ENCODE peak calls at places on chromosomes 1 and 21, in eight cellular contexts. L is IMR-90; S is CD4-positive, alpha-beta memory T cell; W is bronchial epithelial cell; I is epithelial cell of esophagus; X is Peyer's patch; E is coronary artery; H is choroid plexus epithelial cell. M is an unnamed sample.

GRCh38 chr1:183328371-183328770 is 89.8 kb downstream of the NMNAT2 start:
- DNase-seq in L (no peak), S (no peak), W (no peak), I (no peak), X (no peak), E (no peak), H (no peak), M (no peak)

GRCh38 chr1:12539320-12539704 is 78.7 kb downstream of the DHRS3 start:
- DNase-seq in L (no peak), S (no peak), W (no peak), I (no peak), X (no peak), E (no peak), H (no peak), M (no peak)

GRCh38 chr21:45571641-45572040 is 29.4 kb upstream of the SLC19A1 start:
- DNase-seq in L (no peak), S (no peak), W (no peak), I (no peak), X (no peak), E (peak), H (no peak), M (no peak)

GRCh38 chr1:27403065-27403726 is 10.8 kb downstream of the GPR3 start:
- DNase-seq in L (peak), S (no peak), W (peak), I (peak), X (peak), E (no peak), H (peak), M (no peak)

GRCh38 chr21:36164427-36164784 is 7.8 kb downstream of the DOP1B start:
- DNase-seq in L (no peak), S (no peak), W (no peak), I (no peak), X (no peak), E (no peak), H (peak), M (no peak)

GRCh38 chr1:5993553-5994510 is 1.6 kb upstream of the NPHP4 start:
- DNase-seq in L (no peak), S (no peak), W (peak), I (no peak), X (no peak), E (no peak), H (no peak), M (no peak)

GRCh38 chr1:221979461-221980032 is 237.7 kb upstream of the DUSP10 start:
- DNase-seq in L (no peak), S (no peak), W (peak), I (peak), X (no peak), E (no peak), H (peak), M (no peak)

GRCh38 chr1:109806733-109807397 is 43.1 kb upstream of the EPS8L3 start:
- DNase-seq in L (no peak), S (no peak), W (no peak), I (no peak), X (no peak), E (peak), H (no peak), M (no peak)

GRCh38 chr1:63557365-63557987 is 34.2 kb downstream of the EFCAB7 start:
- DNase-seq in L (peak), S (no peak), W (peak), I (peak), X (no peak), E (no peak), H (peak), M (no peak)

GRCh38 chr1:15617874-15618684 is 821 bp downstream of the DDI2 start:
- DNase-seq in L (no peak), S (no peak), W (peak), I (peak), X (peak), E (no peak), H (peak), M (peak)

GRCh38 chr1:69572921-69573320 is 5.2 kb downstream of the LRRC7 start:
- DNase-seq in L (no peak), S (no peak), W (peak), I (peak), X (no peak), E (no peak), H (no peak), M (peak)

GRCh38 chr1:64470670-64471217 is 815 bp downstream of the CACHD1 start:
- DNase-seq in L (no peak), S (no peak), W (peak), I (peak), X (peak), E (peak), H (peak), M (no peak)

GRCh38 chr1:34460193-34460592 is 283.5 kb downstream of the C1orf94 start:
- DNase-seq in L (no peak), S (peak), W (peak), I (peak), X (no peak), E (peak), H (no peak), M (no peak)

GRCh38 chr21:28336299-28336698 is 656.4 kb downstream of the LTN1 start:
- DNase-seq in L (peak), S (no peak), W (peak), I (peak), X (no peak), E (no peak), H (peak), M (peak)

GRCh38 chr1:53197301-53198205 is 929 bp downstream of the CPT2 start:
- DNase-seq in L (no peak), S (no peak), W (no peak), I (no peak), X (no peak), E (no peak), H (peak), M (no peak)

GRCh38 chr1:93804412-93804811 is 74.6 kb downstream of the DNTTIP2 start:
- DNase-seq in L (peak), S (no peak), W (peak), I (peak), X (no peak), E (no peak), H (peak), M (no peak)

GRCh38 chr1:224786533-224787249 is 142.8 kb upstream of the DNAH14 start:
- DNase-seq in L (peak), S (no peak), W (peak), I (peak), X (no peak), E (no peak), H (no peak), M (no peak)

GRCh38 chr1:118928739-118929554 is 59.2 kb downstream of the TBX15 start:
- DNase-seq in L (peak), S (no peak), W (peak), I (peak), X (no peak), E (no peak), H (peak), M (no peak)

DNA sequence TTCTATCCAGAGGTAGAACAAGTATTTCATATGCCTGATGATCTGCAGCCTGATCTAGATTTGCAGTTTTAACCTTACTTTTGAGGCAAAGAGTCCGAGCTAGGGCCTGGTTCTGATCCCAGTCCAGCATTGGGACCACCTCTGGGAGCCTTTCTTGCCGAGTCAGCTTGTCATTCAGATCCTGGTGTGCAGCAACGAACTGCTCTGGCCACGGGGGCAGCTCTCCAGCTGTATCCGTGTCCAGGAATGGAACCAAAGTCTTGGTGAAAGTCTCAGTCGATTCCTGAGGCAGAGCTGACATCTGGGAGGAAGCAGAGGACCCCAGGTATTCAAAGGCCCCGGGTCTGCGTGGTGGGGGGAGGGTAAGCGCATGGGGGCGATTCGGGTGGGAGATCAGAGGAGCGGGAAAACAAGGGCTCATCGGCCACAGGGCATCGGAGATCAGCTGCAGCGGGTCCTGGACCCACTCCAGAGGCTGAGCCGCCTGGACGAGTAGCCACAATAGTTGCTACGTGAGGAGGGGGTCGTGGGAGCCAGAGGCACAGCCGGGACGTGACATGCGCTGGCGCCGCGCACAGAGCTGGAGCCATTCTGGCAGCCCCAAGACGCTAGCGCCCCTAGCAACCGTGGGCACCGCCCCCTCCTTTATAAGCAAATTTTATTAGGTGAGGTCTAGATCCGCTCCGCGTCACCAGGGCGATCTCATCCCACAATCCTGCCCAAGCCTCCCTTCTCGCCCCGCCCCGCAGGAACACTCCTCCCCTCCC is 32.4 kb upstream of the BSDC1 start:
- DNase-seq in L (no peak), S (no peak), W (peak), I (peak), X (no peak), E (no peak), H (no peak), M (no peak)
- H3K4me3 ChIP-seq in L (peak), S (no peak), W (no peak), I (peak), X (no peak), E (peak), H (peak), M (peak)

DNA sequence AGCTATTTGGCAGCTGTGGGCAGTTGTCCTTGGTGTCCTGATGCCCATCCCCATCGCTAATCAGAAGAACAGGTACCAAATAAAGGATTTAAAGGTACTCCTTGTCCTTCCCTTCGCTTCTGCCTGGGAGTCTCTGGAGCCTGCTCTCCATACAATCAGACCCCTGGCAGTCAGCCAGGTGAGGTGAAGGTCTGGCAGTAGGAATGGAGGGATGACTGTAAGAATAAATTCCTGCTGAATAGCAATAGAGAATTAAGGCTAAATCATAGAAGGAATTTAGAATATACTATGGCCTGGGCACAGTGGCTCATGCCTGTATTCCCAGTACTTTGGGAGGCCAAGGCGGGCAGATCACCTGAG is 9.2 kb downstream of the THBS3 start:
- DNase-seq in L (no peak), S (no peak), W (no peak), I (no peak), X (no peak), E (no peak), H (no peak), M (no peak)
- H3K4me3 ChIP-seq in L (no peak), S (no peak), W (no peak), I (no peak), X (no peak), E (no peak), H (no peak), M (no peak)

GRCh38 chr1:204258213-204259115 is 44.7 kb upstream of the GOLT1A start:
- DNase-seq in L (peak), S (no peak), W (peak), I (peak), X (peak), E (no peak), H (peak), M (no peak)
- H3K4me3 ChIP-seq in L (no peak), S (no peak), W (no peak), I (no peak), X (no peak), E (no peak), H (no peak), M (no peak)

DNA sequence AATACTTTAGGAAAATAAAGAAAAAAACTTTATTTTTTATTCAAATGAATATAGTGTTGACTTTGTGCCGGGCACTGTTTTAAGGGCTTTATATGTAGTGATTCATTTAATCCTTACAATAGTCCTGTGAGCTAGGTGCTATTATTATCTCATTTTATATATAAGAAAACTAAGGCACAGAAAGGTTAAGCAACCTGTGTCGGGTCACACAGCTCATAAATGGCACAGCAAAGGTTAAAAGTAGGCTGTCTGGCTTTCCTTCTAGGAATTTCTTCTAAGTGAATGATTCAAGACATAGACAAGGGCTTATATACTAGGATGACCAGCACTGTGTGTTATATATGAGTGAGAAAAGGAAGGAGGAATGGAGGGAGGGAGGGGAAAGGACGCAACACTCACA is 35.4 kb downstream of the SEC16B start:
- DNase-seq in L (no peak), S (no peak), W (no peak), I (no peak), X (no peak), E (no peak), H (no peak), M (no peak)
- H3K4me3 ChIP-seq in L (no peak), S (no peak), W (no peak), I (no peak), X (no peak), E (no peak), H (no peak), M (no peak)

GRCh38 chr1:106925750-106926149 is 130.7 kb upstream of the PRMT6 start:
- DNase-seq in L (no peak), S (no peak), W (no peak), I (no peak), X (no peak), E (no peak), H (no peak), M (no peak)

GRCh38 chr1:106921186-106921585 is 135.3 kb upstream of the PRMT6 start:
- DNase-seq in L (peak), S (no peak), W (peak), I (peak), X (no peak), E (no peak), H (peak), M (no peak)

GRCh38 chr1:106926748-106927582 is 129.5 kb upstream of the PRMT6 start:
- DNase-seq in L (peak), S (no peak), W (peak), I (peak), X (no peak), E (no peak), H (peak), M (no peak)

DNA sequence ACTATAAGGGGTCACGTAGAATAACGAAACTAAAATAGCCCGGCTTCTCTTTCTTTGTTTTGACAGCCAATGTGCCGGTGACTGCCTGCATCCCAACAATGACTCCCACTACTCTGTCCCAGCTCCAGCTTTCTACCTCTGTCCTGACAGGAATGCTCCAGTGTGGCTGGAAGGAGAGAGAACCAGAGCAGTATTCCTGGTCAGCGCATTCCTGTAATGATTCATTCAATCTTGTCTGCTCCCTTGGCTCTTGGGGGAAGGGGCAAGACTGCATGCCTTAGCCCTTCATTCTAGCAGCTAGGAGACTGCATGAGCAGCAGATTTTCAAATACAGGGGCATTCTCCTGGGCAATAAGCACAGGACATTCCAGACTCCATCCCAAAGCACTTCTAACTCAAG is 132.1 kb upstream of the PRMT6 start:
- DNase-seq in L (peak), S (no peak), W (peak), I (peak), X (no peak), E (no peak), H (peak), M (peak)
- H3K4me3 ChIP-seq in L (no peak), S (no peak), W (no peak), I (no peak), X (no peak), E (no peak), H (peak), M (no peak)

DNA sequence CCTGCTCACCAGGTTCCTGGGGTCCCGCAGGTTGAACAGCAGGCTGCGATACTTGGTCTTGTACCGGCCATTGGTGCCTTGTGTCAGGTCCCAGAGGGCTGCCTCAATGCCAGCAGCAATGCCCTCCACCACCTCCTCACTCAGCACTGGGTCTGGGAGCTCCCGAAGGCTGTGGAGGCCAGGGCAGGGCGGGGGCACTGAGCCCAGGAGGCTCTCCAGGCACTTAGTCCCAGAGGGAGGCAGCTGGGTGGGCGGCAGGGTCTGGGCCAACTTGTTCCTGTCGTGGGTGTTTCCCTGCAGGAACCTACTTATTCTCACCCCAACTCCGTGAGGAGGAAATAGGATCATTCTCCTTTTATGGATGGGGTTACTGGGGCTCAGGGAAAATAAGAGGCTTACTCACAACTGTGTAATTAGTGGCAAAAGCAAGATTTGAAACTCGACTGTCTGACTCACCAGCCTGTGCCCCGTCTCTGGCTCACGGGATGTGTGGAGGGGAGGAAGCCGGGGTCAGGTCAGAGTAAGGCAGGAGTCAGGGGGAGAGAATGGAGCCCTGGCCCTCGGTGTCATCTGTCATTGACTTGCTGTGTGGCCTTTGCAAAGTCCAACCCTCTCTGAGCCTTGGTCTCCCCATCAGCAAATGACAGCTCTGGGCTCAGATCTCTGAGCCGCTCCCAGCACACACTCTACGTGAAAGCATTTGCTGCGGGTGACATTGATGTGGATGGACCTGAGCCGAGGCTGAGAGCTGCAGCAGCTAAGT is 17.2 kb downstream of the SPOCD1 start:
- DNase-seq in L (peak), S (no peak), W (peak), I (peak), X (peak), E (no peak), H (peak), M (peak)
- H3K4me3 ChIP-seq in L (peak), S (no peak), W (peak), I (no peak), X (no peak), E (no peak), H (peak), M (peak)

GRCh38 chr21:41497008-41497407 is 10.9 kb downstream of the TMPRSS2 start:
- DNase-seq in L (no peak), S (no peak), W (no peak), I (no peak), X (peak), E (no peak), H (no peak), M (no peak)
- H3K4me3 ChIP-seq in L (no peak), S (no peak), W (no peak), I (no peak), X (no peak), E (no peak), H (no peak), M (no peak)